ENCODE peak calls at places on chromosome 21, in four cellular contexts. R, N, X and M are unnamed samples.

GRCh38 chr21:41933259-41934079 is 20.3 kb downstream of the C2CD2 start:
- DNase-seq in R (no peak), N (peak; percentile 66), X (peak; percentile 54), M (no peak)

GRCh38 chr21:24163539-24163938 is 1443.7 kb downstream of the MRPL39 start:
- DNase-seq in R (no peak), N (no peak), X (no peak), M (no peak)

GRCh38 chr21:38227401-38227800 is 29.4 kb upstream of the KCNJ15 start:
- DNase-seq in R (no peak), N (no peak), X (peak; percentile 39), M (no peak)

GRCh38 chr21:42844411-42845113 is 34.8 kb downstream of the WDR4 start:
- DNase-seq in R (no peak), N (no peak), X (no peak), M (no peak)

GRCh38 chr21:15275615-15276228 is 210.9 kb upstream of the NRIP1 start:
- DNase-seq in R (no peak), N (no peak), X (peak; percentile 29), M (no peak)

GRCh38 chr21:17911628-17912027 is 92.5 kb upstream of the C21orf91 start:
- DNase-seq in R (no peak), N (no peak), X (peak; percentile 86), M (peak; percentile 38)

GRCh38 chr21:42381347-42381984 is 14.4 kb downstream of the TMPRSS3 start:
- DNase-seq in R (peak; percentile 59), N (peak; percentile 39), X (peak; percentile 48), M (peak; percentile 24)

GRCh38 chr21:43361127-43361492 is 65.8 kb downstream of the SIK1 start:
- DNase-seq in R (no peak), N (no peak), X (peak; percentile 50), M (peak; percentile 36)

GRCh38 chr21:28332796-28333195 is 659.9 kb downstream of the LTN1 start:
- DNase-seq in R (no peak), N (no peak), X (no peak), M (no peak)

GRCh38 chr21:41497836-41498235 is 10.1 kb downstream of the TMPRSS2 start:
- DNase-seq in R (no peak), N (no peak), X (no peak), M (no peak)

GRCh38 chr21:31034378-31034777 is 3.9 kb downstream of the KRTAP19-8 start:
- DNase-seq in R (no peak), N (no peak), X (peak; percentile 12), M (no peak)

GRCh38 chr21:35024475-35024874 is 24.6 kb downstream of the RUNX1 start:
- DNase-seq in R (no peak), N (no peak), X (no peak), M (no peak)

GRCh38 chr21:37829043-37829442 is 87.2 kb downstream of the KCNJ6 start:
- DNase-seq in R (no peak), N (no peak), X (no peak), M (no peak)

GRCh38 chr21:15592271-15592860 is 137.4 kb upstream of the USP25 start:
- DNase-seq in R (peak; percentile 21), N (peak; percentile 43), X (peak; percentile 35), M (peak; percentile 75)

GRCh38 chr21:41827951-41828883 is 50.9 kb downstream of the PRDM15 start:
- DNase-seq in R (no peak), N (no peak), X (no peak), M (no peak)

GRCh38 chr21:33668620-33669019 is 26.3 kb downstream of the ITSN1 start:
- DNase-seq in R (no peak), N (no peak), X (no peak), M (no peak)

GRCh38 chr21:37373539-37373938 is 7.0 kb downstream of the DYRK1A start:
- DNase-seq in R (no peak), N (no peak), X (no peak), M (no peak)

GRCh38 chr21:35563885-35564451 is 496.4 kb downstream of the SETD4 start:
- DNase-seq in R (no peak), N (peak; percentile 95), X (no peak), M (peak; percentile 86)

GRCh38 chr21:16851054-16851453 is 661.8 kb upstream of the CXADR start:
- DNase-seq in R (no peak), N (no peak), X (no peak), M (no peak)

GRCh38 chr21:35048183-35048601 is 910 bp downstream of the RUNX1 start:
- DNase-seq in R (no peak), N (peak; percentile 81), X (peak; percentile 35), M (peak; percentile 58)

GRCh38 chr21:45265721-45266517 is 21.8 kb downstream of the POFUT2 start:
- DNase-seq in R (no peak), N (no peak), X (no peak), M (no peak)
- H3K9ac ChIP-seq in R (no peak overlapping the region), N (no peak overlapping the region), X (no peak overlapping the region), M (no peak overlapping the region)

DNA sequence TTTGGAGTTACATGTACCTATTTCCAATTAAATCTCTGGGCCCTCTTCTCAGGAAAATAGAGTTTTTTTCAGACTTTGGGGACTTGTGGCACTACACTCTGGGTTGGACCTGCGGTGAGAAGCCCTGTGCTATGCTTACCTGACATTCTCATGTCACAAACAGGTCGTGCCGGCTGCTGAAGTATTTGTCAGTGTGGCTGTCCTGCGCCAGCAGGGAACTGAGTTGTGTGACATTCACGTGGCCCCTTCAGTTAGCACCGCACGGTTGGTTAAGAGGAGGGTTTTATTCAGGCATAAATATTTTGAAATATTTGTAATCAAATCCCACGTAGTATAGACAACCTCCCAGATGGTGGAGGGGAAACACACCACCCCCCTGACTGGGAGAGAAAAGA is 6.3 kb upstream of the COL6A2 start:
- DNase-seq in R (no peak), N (no peak), X (no peak), M (no peak)
- H3K9ac ChIP-seq in R (no peak overlapping the region), N (peak overlapping the region; percentile 95), X (no peak overlapping the region), M (peak overlapping the region; percentile 88)

GRCh38 chr21:32136546-32136945 is 142.3 kb downstream of the MIS18A start:
- DNase-seq in R (no peak), N (no peak), X (no peak), M (no peak)

GRCh38 chr21:32132911-32133310 is 145.9 kb downstream of the MIS18A start:
- DNase-seq in R (no peak), N (peak; percentile 1), X (no peak), M (no peak)

GRCh38 chr21:32137266-32137665 is 141.6 kb downstream of the MIS18A start:
- DNase-seq in R (no peak), N (no peak), X (no peak), M (no peak)

GRCh38 chr21:32134441-32135159 is 144.2 kb downstream of the MIS18A start:
- DNase-seq in R (no peak), N (no peak), X (no peak), M (no peak)

DNA sequence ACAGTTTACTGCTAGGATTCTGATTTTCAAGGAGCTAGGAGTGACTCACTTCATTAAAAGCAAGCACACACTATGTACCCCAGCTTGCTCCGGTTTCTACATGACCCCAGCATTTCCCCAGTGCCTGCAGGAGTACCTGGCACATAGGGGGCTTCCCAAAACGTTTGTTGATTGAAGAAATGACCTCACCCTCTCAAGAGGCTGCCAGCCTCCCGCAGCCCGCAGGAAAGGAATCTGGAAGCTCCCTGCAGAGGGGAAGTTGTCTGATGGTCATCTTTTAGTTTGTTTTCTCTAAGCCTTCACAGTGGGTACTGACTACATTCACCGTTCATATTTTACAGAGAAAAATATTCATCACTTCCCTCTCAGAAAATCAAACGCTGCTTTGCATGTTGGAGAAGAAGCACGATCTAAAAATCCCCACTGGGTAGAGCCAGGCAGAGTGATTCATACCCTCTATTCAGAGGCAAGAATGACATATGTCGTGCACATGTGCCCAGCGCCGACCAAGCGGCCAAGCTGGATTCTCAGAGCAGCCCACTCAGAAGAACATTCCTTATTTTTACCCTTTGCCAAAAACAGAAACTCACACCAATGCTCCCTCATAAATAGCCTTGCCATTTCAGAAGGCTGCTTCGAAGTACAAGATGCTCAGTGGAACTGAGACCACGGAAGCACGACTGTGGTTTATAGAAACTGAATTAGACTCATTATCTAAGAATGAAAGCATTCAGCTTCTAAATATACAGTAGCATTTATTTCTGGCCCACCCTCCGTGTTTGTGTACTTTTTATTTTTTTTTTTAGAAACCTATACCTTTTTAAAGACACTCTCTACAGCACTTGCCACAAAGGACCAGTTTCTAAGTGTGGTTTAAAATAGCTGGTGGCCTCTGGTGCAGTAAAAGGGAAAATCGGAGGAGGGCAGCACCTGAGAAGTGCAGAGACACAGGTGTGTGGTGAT is 143.2 kb downstream of the MIS18A start:
- DNase-seq in R (no peak), N (no peak), X (no peak), M (peak; percentile 23)
- H3K9ac ChIP-seq in R (no peak overlapping the region), N (peak overlapping the region; percentile 55), X (no peak overlapping the region), M (no peak overlapping the region)

DNA sequence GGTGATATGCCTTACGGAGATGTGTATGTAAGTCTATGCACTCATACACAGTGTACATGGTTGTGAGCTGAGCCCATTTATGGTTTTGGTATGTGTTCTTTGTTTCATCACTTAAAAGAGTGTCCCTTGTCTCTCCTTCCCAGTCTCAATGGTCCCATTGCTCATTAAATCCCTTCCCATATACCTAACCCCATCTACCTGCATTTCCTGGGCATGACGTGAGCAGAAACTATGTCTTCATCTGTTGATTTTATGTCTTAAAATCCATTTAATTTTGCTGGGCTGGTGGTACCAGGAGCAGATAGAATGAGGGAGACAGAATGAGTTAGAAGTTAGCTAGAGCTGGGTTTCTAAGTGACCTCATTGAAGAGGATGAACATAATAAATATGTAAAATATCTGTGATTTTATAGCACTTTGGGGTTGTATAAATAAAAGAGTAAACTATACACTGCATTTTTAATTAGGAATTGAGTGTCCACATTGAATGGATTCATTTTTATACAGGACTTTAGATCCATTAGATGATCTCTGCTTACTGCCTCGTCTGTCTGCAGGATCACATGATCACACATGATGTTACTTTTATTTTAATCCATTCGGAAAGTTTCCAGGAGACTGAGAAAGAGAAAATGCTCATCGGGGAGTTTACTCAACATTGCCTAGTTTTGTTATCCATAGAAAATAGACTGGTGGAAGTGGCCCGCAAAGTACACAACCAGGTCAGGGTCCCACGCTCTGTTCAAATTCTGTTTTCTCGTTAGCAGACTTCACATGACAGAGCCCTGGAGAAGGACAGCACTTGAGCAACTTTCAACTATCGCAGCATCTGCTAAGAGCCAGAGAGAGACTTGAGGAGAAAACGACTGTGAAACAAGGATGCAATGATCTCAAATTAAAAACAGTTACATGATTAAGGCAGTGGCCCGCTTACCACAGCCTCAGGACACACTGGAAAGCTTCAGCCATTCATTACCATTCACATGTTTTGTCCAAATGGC is 44.5 kb downstream of the ADAMTS1 start:
- DNase-seq in R (no peak), N (peak; percentile 90), X (no peak), M (peak; percentile 78)
- H3K9ac ChIP-seq in R (no peak overlapping the region), N (peak overlapping the region; percentile 82), X (no peak overlapping the region), M (peak overlapping the region; percentile 83)